ENCODE peak calls at places on chromosomes 5 and 9, in seven cellular contexts. L is RWPE1, H is fibroblast of lung, O is OCI-LY7, Q is adrenal gland, G is lower lobe of right lung, F is AG04450. K is an unnamed sample.

GRCh38 chr9:124263158-124263557 is 5.4 kb downstream of the NEK6 start:
- DNase-seq in Q (no peak), O (no peak), L (no peak), G (no peak), H (no peak), F (no peak), K (no peak)

GRCh38 chr9:69996947-69997346 is 46.7 kb upstream of the MAMDC2 start:
- DNase-seq in O (no peak), Q (no peak), H (peak), F (no peak), L (no peak), G (no peak), K (no peak)

GRCh38 chr9:113997610-113998009 is 80.5 kb downstream of the AMBP start:
- DNase-seq in F (no peak), O (no peak), L (no peak), Q (peak), H (no peak), G (no peak), K (no peak)

GRCh38 chr5:31581498-31582099 is 49.5 kb downstream of the C5orf22 start:
- DNase-seq in Q (no peak), O (peak), L (peak), G (no peak), H (peak), F (no peak), K (no peak)

GRCh38 chr9:113988951-113989780 is 88.9 kb downstream of the AMBP start:
- DNase-seq in F (no peak), G (no peak), H (peak), L (no peak), O (no peak), Q (peak), K (peak)

GRCh38 chr5:158700231-158700996 is 399.3 kb downstream of the EBF1 start:
- DNase-seq in F (no peak), O (peak), Q (no peak), G (no peak), L (no peak), H (peak), K (no peak)

GRCh38 chr5:31995011-31995410 is 179.1 kb downstream of the GOLPH3 start:
- DNase-seq in H (no peak), G (no peak), O (peak), Q (no peak), L (no peak), F (no peak), K (no peak)

GRCh38 chr5:123178693-123179092 is 89.7 kb downstream of the PRDM6 start:
- DNase-seq in Q (no peak), G (no peak), H (no peak), L (no peak), O (no peak), F (no peak), K (no peak)

GRCh38 chr5:172714491-172715420 is 56.2 kb downstream of the DUSP1 start:
- DNase-seq in F (no peak), O (peak), H (peak), Q (peak), L (peak), G (peak), K (peak)

GRCh38 chr5:154505567-154505966 is 27.5 kb upstream of the HAND1 start:
- DNase-seq in F (no peak), O (no peak), L (no peak), Q (no peak), G (no peak), H (no peak), K (no peak)

GRCh38 chr5:23977365-23977764 is 470.0 kb downstream of the PRDM9 start:
- DNase-seq in H (no peak), F (no peak), O (no peak), L (no peak), Q (no peak), G (no peak), K (no peak)

GRCh38 chr5:111830333-111830732 is 73.3 kb upstream of the NREP start:
- DNase-seq in O (no peak), G (no peak), F (no peak), L (peak), H (peak), Q (no peak), K (no peak)

GRCh38 chr9:75855509-75855908 is 35.0 kb upstream of the PCSK5 start:
- DNase-seq in F (no peak), O (peak), H (peak), L (peak), G (no peak), Q (no peak), K (no peak)

GRCh38 chr5:138645778-138646575 is 70.8 kb upstream of the HSPA9 start:
- DNase-seq in F (no peak), G (no peak), Q (no peak), L (no peak), O (no peak), H (no peak), K (no peak)

GRCh38 chr5:1545798-1546355 is 22.1 kb upstream of the LPCAT1 start:
- DNase-seq in F (no peak), Q (no peak), O (no peak), L (peak), H (no peak), G (peak), K (no peak)

GRCh38 chr5:96957125-96958041 is 21.5 kb downstream of the LNPEP start:
- DNase-seq in G (no peak), L (no peak), F (no peak), H (no peak), Q (no peak), O (peak), K (no peak)

GRCh38 chr5:92916036-92916435 is 665.0 kb downstream of the NR2F1-AS1 start:
- DNase-seq in H (peak), F (no peak), G (no peak), O (no peak), L (peak), Q (no peak), K (no peak)

GRCh38 chr5:159444441-159445082 is 114.3 kb upstream of the IL12B start:
- DNase-seq in G (no peak), Q (no peak), H (peak), O (peak), L (peak), F (peak), K (no peak)

GRCh38 chr9:3916984-3917383 is 382.9 kb downstream of the GLIS3 start:
- DNase-seq in H (peak), Q (no peak), F (peak), G (no peak), L (no peak), O (no peak), K (no peak)

GRCh38 chr5:140018920-140019644 is 24.0 kb downstream of the NRG2 start:
- DNase-seq in H (no peak), G (no peak), Q (no peak), L (no peak), F (no peak), O (no peak), K (no peak)

GRCh38 chr5:142508630-142509425 is 177.1 kb downstream of the FGF1 start:
- DNase-seq in L (no peak), H (no peak), Q (no peak), O (no peak), G (no peak), F (no peak), K (no peak)

GRCh38 chr5:135883441-135883840 is 12.2 kb downstream of the IL9 start:
- DNase-seq in L (no peak), G (no peak), F (no peak), H (no peak), Q (no peak), O (peak), K (no peak)
- TF ChIP-seq CTCF in L (no peak), G (no peak), F (peak), H (no peak), Q (no peak), O (peak), K (no peak)

GRCh38 chr5:55851675-55851979 is 470 bp downstream of the IL31RA start:
- DNase-seq in G (no peak), O (no peak), Q (no peak), H (no peak), F (no peak), L (no peak), K (no peak)

GRCh38 chr5:55852503-55852902 is 1.3 kb downstream of the IL31RA start:
- DNase-seq in G (no peak), O (no peak), Q (no peak), F (no peak), L (no peak), H (peak), K (no peak)

GRCh38 chr5:55848783-55849182 is 2.4 kb upstream of the IL31RA start:
- DNase-seq in G (no peak), O (no peak), H (no peak), F (no peak), L (no peak), Q (no peak), K (no peak)

GRCh38 chr5:55853271-55853670 is 2.1 kb downstream of the IL31RA start:
- DNase-seq in L (peak), O (no peak), G (no peak), F (no peak), Q (no peak), H (no peak), K (no peak)

GRCh38 chr5:55850839-55851674 is at the start of gene IL31RA:
- DNase-seq in G (no peak), F (peak), Q (no peak), O (no peak), H (peak), L (peak), K (no peak)
- H3K27ac ChIP-seq in G (no peak), F (peak), Q (no peak), O (no peak), H (peak), L (peak), K (no peak)

DNA sequence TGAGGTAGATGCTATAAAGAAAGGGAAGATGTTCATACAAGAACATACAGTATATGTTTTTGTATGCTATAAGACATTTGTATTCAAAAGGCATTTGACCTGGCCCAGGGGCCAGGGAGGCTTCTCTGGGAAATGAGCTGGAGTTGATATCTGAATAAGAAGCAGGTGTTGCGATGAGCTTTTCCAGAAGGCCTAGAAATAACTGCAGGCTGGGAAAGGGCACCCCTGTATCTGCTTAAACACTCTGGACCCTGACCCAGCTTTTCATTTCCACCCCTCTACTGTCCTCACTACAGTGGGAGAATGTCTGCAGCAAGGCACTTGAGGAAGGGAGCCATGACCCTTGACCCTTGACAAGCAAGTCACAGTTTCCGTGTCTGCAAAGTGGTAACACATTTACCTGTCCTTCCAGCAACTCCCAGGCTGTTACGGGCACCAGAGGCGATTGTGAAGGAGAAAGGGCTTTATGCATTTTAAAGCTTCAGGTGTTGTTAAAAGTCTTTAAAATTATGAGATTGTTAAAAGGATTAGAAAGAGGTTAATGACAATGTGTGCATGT is 88.2 kb upstream of the PANK3 start:
- DNase-seq in L (no peak), F (no peak), O (no peak), H (no peak), Q (no peak), G (no peak), K (peak)
- TF ChIP-seq CTCF in L (no peak), F (no peak), O (no peak), H (no peak), Q (no peak), G (no peak), K (no peak)

GRCh38 chr9:36127652-36128244 is 8.8 kb upstream of the GLIPR2 start:
- DNase-seq in F (no peak), Q (peak), L (no peak), H (no peak), O (no peak), G (no peak), K (no peak)
- H3K27ac ChIP-seq in F (no peak), Q (no peak), L (no peak), H (no peak), O (no peak), G (peak), K (no peak)

DNA sequence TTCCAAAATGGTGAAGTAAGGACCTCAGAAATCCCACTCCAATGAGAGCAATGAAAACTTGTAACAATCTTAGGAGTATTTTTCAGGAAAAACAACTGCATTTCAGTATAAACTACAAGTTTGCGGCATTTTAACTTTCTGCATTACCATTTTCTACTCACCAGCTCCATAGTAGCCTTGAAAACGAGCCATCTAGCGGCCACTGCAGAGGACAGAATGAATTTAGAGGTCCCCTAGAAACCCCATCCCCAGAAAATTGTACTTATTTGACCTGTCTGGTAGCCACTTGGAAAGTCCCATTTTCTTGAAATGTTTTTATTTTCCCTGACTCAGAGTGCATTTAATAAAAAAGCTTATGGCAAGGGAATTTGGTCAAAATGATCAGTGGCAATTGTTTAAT is 205.4 kb upstream of the ITGA1 start:
- DNase-seq in G (no peak), Q (no peak), L (no peak), H (no peak), O (peak), F (no peak), K (no peak)
- TF ChIP-seq CTCF in G (no peak), Q (no peak), L (peak), H (no peak), O (peak), F (peak), K (no peak)